ENCODE peak calls at places on chromosome 20, in eight cellular contexts. T is spleen; Z is uterus; V is CD8-positive, alpha-beta T cell; Y is OCI-LY7; X is heart left ventricle; D is Peyer's patch; A is Panc1. M is an unnamed sample.

GRCh38 chr20:62263396-62263795 is 25.1 kb downstream of the OSBPL2 start:
- DNase-seq in V (no peak), D (no peak), X (no peak), A (no peak), Y (no peak), T (no peak), Z (no peak), M (no peak)

GRCh38 chr20:4052554-4052953 is 37.2 kb upstream of the RNF24 start:
- DNase-seq in V (no peak), Y (no peak), D (no peak), X (no peak), T (no peak), Z (no peak), A (no peak), M (no peak)

GRCh38 chr20:61765871-61766654 is 299.6 kb downstream of the TAF4 start:
- DNase-seq in Z (no peak), X (no peak), D (peak), V (no peak), Y (no peak), T (peak), A (no peak), M (no peak)

GRCh38 chr20:63544958-63545516 is 2.5 kb downstream of the SRMS start:
- DNase-seq in X (no peak), Y (no peak), A (no peak), T (no peak), V (no peak), Z (no peak), D (peak), M (no peak)

GRCh38 chr20:25604611-25605010 is 19.2 kb downstream of the NANP start:
- DNase-seq in Z (no peak), T (no peak), D (no peak), Y (no peak), X (no peak), A (no peak), V (no peak), M (no peak)

GRCh38 chr20:62066339-62066982 is 780 bp upstream of the TAF4 start:
- DNase-seq in Z (peak), T (peak), A (no peak), V (peak), Y (peak), X (peak), D (peak), M (no peak)

GRCh38 chr20:38883981-38884733 is 42.1 kb upstream of the FAM83D start:
- DNase-seq in A (no peak), Z (no peak), X (no peak), V (no peak), T (peak), D (peak), Y (peak), M (no peak)

GRCh38 chr20:40218296-40218955 is 470.6 kb downstream of the MAFB start:
- DNase-seq in Y (no peak), D (no peak), T (no peak), V (no peak), Z (no peak), A (no peak), X (no peak), M (no peak)

GRCh38 chr20:20267685-20268429 is 100.0 kb upstream of the INSM1 start:
- DNase-seq in A (no peak), D (no peak), V (no peak), Y (no peak), Z (no peak), T (no peak), X (peak), M (no peak)

GRCh38 chr20:5364136-5364821 is 47.5 kb upstream of the PROKR2 start:
- DNase-seq in Y (no peak), Z (no peak), V (no peak), A (no peak), T (no peak), X (no peak), D (no peak), M (no peak)

GRCh38 chr20:59823030-59823423 is 110.4 kb downstream of the SYCP2 start:
- DNase-seq in T (no peak), V (no peak), X (no peak), A (no peak), Y (no peak), Z (no peak), D (no peak), M (no peak)

GRCh38 chr20:51583073-51583472 is 40.6 kb upstream of the NFATC2 start:
- DNase-seq in D (no peak), A (no peak), Y (no peak), X (no peak), Z (no peak), V (no peak), T (no peak), M (no peak)

GRCh38 chr20:5092765-5093339 is 26.9 kb downstream of the PCNA start:
- DNase-seq in Z (no peak), X (no peak), T (no peak), A (no peak), V (no peak), D (no peak), Y (peak), M (no peak)

GRCh38 chr20:9220874-9221547 is 152.1 kb downstream of the PLCB4 start:
- DNase-seq in D (no peak), Z (no peak), X (peak), A (no peak), T (no peak), Y (no peak), V (no peak), M (peak)

GRCh38 chr20:39993737-39994136 is 695.3 kb downstream of the MAFB start:
- DNase-seq in V (no peak), Z (no peak), D (no peak), Y (no peak), A (no peak), X (peak), T (no peak), M (no peak)

GRCh38 chr20:50992733-50993457 is 30.0 kb downstream of the KCNG1 start:
- DNase-seq in X (no peak), T (no peak), A (no peak), Z (no peak), D (no peak), V (no peak), Y (peak), M (peak)

GRCh38 chr20:62030834-62031434 is 34.7 kb downstream of the TAF4 start:
- DNase-seq in A (no peak), D (no peak), T (no peak), V (peak), Y (peak), X (peak), Z (no peak), M (no peak)

GRCh38 chr20:56987992-56988391 is 278.4 kb downstream of the BMP7 start:
- DNase-seq in T (no peak), Z (no peak), D (no peak), A (no peak), V (no peak), Y (no peak), X (no peak), M (no peak)

GRCh38 chr20:63873477-63873971 is 8.5 kb downstream of the TPD52L2 start:
- DNase-seq in T (peak), Y (no peak), Z (peak), X (peak), D (no peak), A (peak), V (no peak), M (no peak)

GRCh38 chr20:37233471-37234253 is 28.0 kb downstream of the GHRH start:
- DNase-seq in D (no peak), Y (no peak), X (no peak), A (no peak), T (no peak), V (no peak), Z (no peak), M (no peak)

GRCh38 chr20:59013959-59014608 is 5.1 kb upstream of the TUBB1 start:
- DNase-seq in D (no peak), Y (no peak), V (no peak), Z (no peak), A (no peak), X (no peak), T (peak), M (no peak)

GRCh38 chr20:58162976-58163375 is 65.5 kb downstream of the ANKRD60 start:
- DNase-seq in Y (no peak), T (no peak), D (peak), Z (no peak), A (no peak), X (no peak), V (no peak), M (no peak)

GRCh38 chr20:62011403-62011791 is 54.3 kb downstream of the TAF4 start:
- DNase-seq in Y (no peak), A (no peak), D (no peak), T (no peak), X (no peak), V (no peak), Z (no peak), M (no peak)

GRCh38 chr20:25271486-25272222 is 23.8 kb downstream of the PYGB start:
- DNase-seq in T (peak), Y (no peak), A (no peak), X (peak), Z (peak), V (no peak), D (peak), M (no peak)

DNA sequence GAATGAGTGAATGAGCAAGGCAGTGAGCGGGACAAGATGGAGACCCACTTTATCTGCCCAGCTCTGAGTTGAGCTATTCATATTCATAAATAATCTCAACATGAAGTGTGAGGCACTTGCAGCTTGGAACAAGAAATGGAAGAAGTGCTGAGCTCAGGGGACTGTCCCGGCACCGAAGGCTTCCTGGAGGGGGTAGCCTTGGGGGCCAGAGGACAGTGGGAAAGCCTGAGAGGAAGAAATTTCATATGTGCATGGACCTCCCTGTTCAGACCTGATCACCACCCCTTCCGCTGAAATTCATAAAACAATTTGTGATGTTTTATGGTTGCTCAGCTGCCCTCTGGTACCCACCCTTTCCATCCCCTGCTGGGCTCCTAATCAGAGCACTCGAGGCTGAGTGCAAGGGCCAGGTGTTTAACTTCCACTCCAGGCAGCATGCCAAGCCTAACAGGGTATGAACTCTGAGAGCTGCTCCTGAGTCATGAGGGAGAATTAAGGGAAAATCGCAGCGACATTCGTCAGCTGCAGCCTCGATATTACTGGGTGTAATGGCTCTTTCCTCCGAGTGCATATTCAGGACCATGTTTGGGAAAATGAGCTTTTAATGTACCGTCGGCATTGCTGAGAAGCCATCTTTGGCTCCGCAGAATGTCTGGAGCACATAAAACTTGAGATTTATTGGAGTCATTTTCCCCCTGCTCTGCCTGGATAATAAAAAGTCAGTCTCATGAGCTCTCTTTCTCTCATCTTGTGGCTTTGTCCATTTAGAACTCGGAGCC is 103.4 kb downstream of the TOX2 start:
- DNase-seq in A (peak), X (peak), Z (peak), T (no peak), Y (no peak), V (no peak), D (peak), M (peak)
- H3K4me3 ChIP-seq in A (peak), X (no peak), Z (no peak), T (no peak), Y (no peak), V (no peak), D (no peak), M (no peak)

GRCh38 chr20:2480381-2480780 is 9.8 kb upstream of the SNRPB start:
- DNase-seq in V (no peak), T (no peak), A (no peak), Y (no peak), Z (no peak), D (no peak), X (no peak), M (no peak)

GRCh38 chr20:2475850-2476741 is 5.5 kb upstream of the SNRPB start:
- DNase-seq in D (no peak), Z (no peak), Y (no peak), V (no peak), T (no peak), A (no peak), X (no peak), M (no peak)

GRCh38 chr20:2476742-2477615 is 6.4 kb upstream of the SNRPB start:
- DNase-seq in D (no peak), X (no peak), A (no peak), V (no peak), Z (no peak), Y (no peak), T (no peak), M (no peak)
- TF ChIP-seq CTCF in D (no peak), X (no peak), A (peak), V (no peak), Z (no peak), Y (peak), T (no peak), M (no peak)

GRCh38 chr20:36066777-36067176 is 87.8 kb upstream of the EPB41L1 start:
- DNase-seq in A (no peak), Z (no peak), D (no peak), T (no peak), Y (no peak), X (no peak), V (no peak), M (no peak)

GRCh38 chr20:36062799-36063198 is 91.7 kb upstream of the EPB41L1 start:
- DNase-seq in T (no peak), V (no peak), D (no peak), Y (no peak), X (no peak), Z (no peak), A (no peak), M (no peak)

GRCh38 chr20:36063916-36064660 is 90.5 kb upstream of the EPB41L1 start:
- DNase-seq in T (no peak), A (no peak), V (no peak), Z (no peak), Y (no peak), D (no peak), X (no peak), M (no peak)

GRCh38 chr20:36064661-36065426 is 89.7 kb upstream of the EPB41L1 start:
- DNase-seq in X (peak), Y (peak), T (peak), D (peak), V (peak), Z (peak), A (peak), M (peak)

GRCh38 chr20:36065427-36065998 is 89.0 kb upstream of the EPB41L1 start:
- DNase-seq in A (no peak), X (no peak), D (no peak), Y (no peak), V (no peak), Z (no peak), T (no peak), M (no peak)
- H3K4me3 ChIP-seq in A (peak), X (peak), D (peak), Y (peak), V (peak), Z (peak), T (peak), M (no peak)

GRCh38 chr20:41692479-41693135 is 74.4 kb upstream of the CHD6 start:
- DNase-seq in X (peak), Z (peak), Y (peak), V (peak), A (peak), T (peak), D (peak), M (peak)

GRCh38 chr20:41690702-41691101 is 72.5 kb upstream of the CHD6 start:
- DNase-seq in D (no peak), V (no peak), Z (no peak), Y (no peak), A (no peak), X (no peak), T (no peak), M (no peak)

GRCh38 chr20:41696428-41696827 is 78.3 kb upstream of the CHD6 start:
- DNase-seq in X (no peak), D (no peak), V (no peak), Z (no peak), T (no peak), A (no peak), Y (no peak), M (no peak)

GRCh38 chr20:41694796-41695195 is 76.6 kb upstream of the CHD6 start:
- DNase-seq in A (no peak), V (no peak), D (no peak), Y (no peak), T (no peak), Z (no peak), X (no peak), M (no peak)

GRCh38 chr20:41693136-41693979 is 75.2 kb upstream of the CHD6 start:
- DNase-seq in Y (peak), A (peak), Z (peak), D (peak), X (peak), V (peak), T (peak), M (peak)
- TF ChIP-seq CTCF in Y (peak), A (peak), Z (peak), D (no peak), X (peak), V (peak), T (peak), M (peak)

GRCh38 chr20:8148501-8148900 is 16.4 kb downstream of the PLCB1 start:
- DNase-seq in X (no peak), A (no peak), V (no peak), D (no peak), T (no peak), Z (no peak), Y (no peak), M (no peak)
- H3K4me3 ChIP-seq in X (no peak), A (no peak), V (no peak), D (no peak), T (no peak), Z (no peak), Y (no peak), M (no peak)

GRCh38 chr20:49043000-49043399 is 3.1 kb upstream of the CSE1L start:
- DNase-seq in X (no peak), T (no peak), V (no peak), D (no peak), Z (no peak), A (no peak), Y (no peak), M (no peak)

GRCh38 chr20:49045440-49046086 is 549 bp upstream of the CSE1L start:
- DNase-seq in D (no peak), A (no peak), X (peak), Y (peak), Z (no peak), V (peak), T (peak), M (no peak)

DNA sequence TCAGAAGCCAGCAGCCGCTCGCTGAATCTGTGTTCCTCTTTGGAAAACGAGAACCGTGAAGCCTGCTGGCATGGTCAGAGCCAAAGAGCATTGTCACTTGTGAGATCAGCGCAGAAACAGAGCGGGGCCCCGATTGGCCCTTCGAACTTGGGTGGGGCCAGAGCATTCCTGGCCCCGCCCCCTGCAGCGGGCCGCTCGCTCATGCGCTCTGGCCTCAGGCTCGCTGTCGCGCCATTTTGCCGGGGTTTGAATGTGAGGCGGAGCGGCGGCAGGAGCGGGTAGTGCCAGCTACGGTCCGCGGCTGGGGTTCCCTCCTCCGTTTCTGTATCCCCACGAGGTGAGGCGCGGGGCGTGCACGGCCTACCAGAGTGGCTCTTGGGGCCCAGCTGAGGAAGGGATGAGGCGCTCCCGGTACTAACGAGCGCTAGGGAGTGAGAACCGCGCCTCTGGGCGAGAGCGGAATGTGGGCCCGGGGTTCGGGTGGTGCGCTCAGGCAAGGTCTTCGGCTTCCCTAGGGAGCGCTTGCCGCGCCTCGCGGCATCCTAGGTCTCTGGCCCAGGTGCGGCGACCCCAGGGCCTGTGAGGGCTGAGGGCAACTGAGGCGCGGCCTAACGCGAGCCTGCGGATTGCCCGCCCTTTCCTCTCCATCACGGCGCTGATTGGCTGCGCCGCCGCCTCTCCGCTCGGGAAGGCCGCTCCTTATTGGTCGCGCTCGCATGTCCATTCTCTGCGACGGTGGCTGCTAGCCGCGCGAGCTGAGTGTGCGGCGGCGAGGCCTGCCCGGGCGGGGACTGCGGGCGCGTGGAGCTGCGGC is at the start of gene CSE1L:
- DNase-seq in Y (peak), T (peak), A (peak), D (peak), V (peak), Z (peak), X (peak), M (peak)
- TF ChIP-seq CTCF in Y (no peak), T (peak), A (no peak), D (no peak), V (no peak), Z (no peak), X (no peak), M (no peak)

DNA sequence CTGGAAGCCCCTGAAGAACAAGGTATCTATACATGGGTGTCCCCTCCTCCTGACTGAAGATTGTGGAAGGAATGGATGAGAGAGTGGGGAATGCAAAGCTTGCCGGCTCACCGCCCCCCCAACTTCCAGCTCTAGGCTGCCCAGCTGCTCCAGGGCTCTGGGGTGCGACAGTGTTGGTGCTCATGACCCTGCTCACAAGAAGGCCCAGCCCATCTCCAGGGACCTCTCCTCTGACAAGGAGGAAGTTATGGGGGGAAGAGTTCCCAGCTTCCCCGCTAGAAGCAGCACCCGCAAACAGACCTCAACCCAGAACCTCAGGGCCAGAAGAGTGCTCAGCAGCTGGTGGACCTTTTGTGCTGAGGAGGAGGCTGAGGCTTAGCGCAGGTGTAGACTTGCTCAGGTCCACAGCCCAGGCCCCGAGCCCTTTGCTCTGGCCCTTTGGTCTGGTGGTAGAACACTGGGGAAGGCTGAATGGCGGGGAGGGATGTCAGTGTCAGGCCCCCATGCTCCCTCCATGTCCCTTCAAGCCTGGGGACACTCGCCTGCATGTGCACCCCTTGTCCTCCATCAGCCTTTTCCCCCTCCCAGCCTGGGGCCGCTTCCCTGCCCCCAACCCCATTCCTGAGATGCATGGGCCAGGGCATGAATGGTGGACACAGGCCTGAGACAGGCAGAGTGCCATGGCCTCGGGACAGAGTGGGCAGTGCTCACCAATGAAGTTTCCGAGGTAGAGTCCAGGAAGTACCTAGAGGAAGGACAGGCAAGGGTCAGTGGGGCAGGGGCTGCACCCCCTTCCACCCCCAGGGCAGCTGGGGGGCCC is 1.3 kb downstream of the DUSP15 start:
- DNase-seq in D (no peak), Z (no peak), V (no peak), A (no peak), T (no peak), Y (no peak), X (no peak), M (no peak)
- H3K4me3 ChIP-seq in D (no peak), Z (peak), V (peak), A (peak), T (peak), Y (no peak), X (no peak), M (no peak)

GRCh38 chr20:17957505-17958325 is 10.9 kb downstream of the SNX5 start:
- DNase-seq in V (no peak), D (no peak), T (no peak), Z (no peak), Y (no peak), A (no peak), X (no peak), M (no peak)

GRCh38 chr20:17956099-17956685 is 12.4 kb downstream of the SNX5 start:
- DNase-seq in Z (no peak), A (no peak), X (no peak), D (no peak), T (no peak), V (no peak), Y (peak), M (no peak)

GRCh38 chr20:17959257-17959627 is 9.4 kb downstream of the SNX5 start:
- DNase-seq in A (no peak), V (no peak), D (no peak), T (no peak), Z (no peak), X (no peak), Y (no peak), M (no peak)

GRCh38 chr20:17960927-17961599 is 7.5 kb downstream of the SNX5 start:
- DNase-seq in D (no peak), V (no peak), Y (no peak), X (peak), A (no peak), T (no peak), Z (peak), M (no peak)

GRCh38 chr20:17958326-17959256 is 10.0 kb downstream of the SNX5 start:
- DNase-seq in T (no peak), X (no peak), Z (no peak), D (no peak), A (no peak), Y (no peak), V (no peak), M (no peak)
- TF ChIP-seq CTCF in T (no peak), X (peak), Z (peak), D (no peak), A (no peak), Y (no peak), V (no peak), M (peak)